ENCODE peak calls at places on chromosomes 11 and 22, in nine cellular contexts. One of them, this sample, is unnamed.

GRCh38 chr11:114525682-114526081 is 34.0 kb downstream of the NXPE1 start:
- DNase-seq in SK-N-SH: no peak
- DNase-seq in HepG2: no peak
- DNase-seq in K562: no peak
- DNase-seq in A549: no peak
- DNase-seq in GM23338: no peak
- DNase-seq in HCT116: no peak
- DNase-seq in GM12878: no peak
- DNase-seq in Panc1: no peak
- DNase-seq in this sample: no peak

GRCh38 chr11:1129143-1129665 is 28.5 kb upstream of the MUC5AC start:
- DNase-seq in GM12878: no peak
- DNase-seq in Panc1: no peak
- DNase-seq in HCT116: no peak
- DNase-seq in GM23338: no peak
- DNase-seq in A549: no peak
- DNase-seq in K562: no peak
- DNase-seq in SK-N-SH: peak; percentile 33
- DNase-seq in HepG2: no peak
- DNase-seq in this sample: no peak

GRCh38 chr11:19359425-19360000 is 118.8 kb upstream of the E2F8 start:
- DNase-seq in HCT116: no peak
- DNase-seq in SK-N-SH: no peak
- DNase-seq in Panc1: no peak
- DNase-seq in K562: no peak
- DNase-seq in GM12878: no peak
- DNase-seq in HepG2: no peak
- DNase-seq in GM23338: no peak
- DNase-seq in A549: no peak
- DNase-seq in this sample: no peak

GRCh38 chr22:17366830-17367229 is 2.4 kb upstream of the CECR2 start:
- DNase-seq in SK-N-SH: peak; percentile 37
- DNase-seq in GM12878: no peak
- DNase-seq in HCT116: peak; percentile 18
- DNase-seq in GM23338: peak; percentile 87
- DNase-seq in A549: peak; percentile 30
- DNase-seq in K562: peak; percentile 63
- DNase-seq in HepG2: no peak
- DNase-seq in Panc1: no peak
- DNase-seq in this sample: no peak

GRCh38 chr11:121538054-121538453 is 85.3 kb upstream of the SORL1-AS1 start:
- DNase-seq in HCT116: no peak
- DNase-seq in A549: no peak
- DNase-seq in K562: no peak
- DNase-seq in SK-N-SH: no peak
- DNase-seq in GM23338: no peak
- DNase-seq in HepG2: no peak
- DNase-seq in GM12878: peak; percentile 59
- DNase-seq in Panc1: no peak
- DNase-seq in this sample: no peak

GRCh38 chr11:102109896-102110760 is at the start of gene YAP1:
- DNase-seq in HepG2: peak; percentile 83
- DNase-seq in SK-N-SH: peak; percentile 72
- DNase-seq in GM23338: peak; percentile 95
- DNase-seq in Panc1: peak; percentile 54
- DNase-seq in K562: peak; percentile 43
- DNase-seq in GM12878: no peak
- DNase-seq in HCT116: peak; percentile 77
- DNase-seq in A549: peak; percentile 25
- DNase-seq in this sample: peak; percentile 57

GRCh38 chr11:62546244-62546936 is at the start of gene AHNAK:
- DNase-seq in Panc1: no peak
- DNase-seq in HCT116: no peak
- DNase-seq in GM12878: no peak
- DNase-seq in GM23338: peak; percentile 76
- DNase-seq in A549: peak; percentile 67
- DNase-seq in K562: peak; percentile 87
- DNase-seq in SK-N-SH: peak; percentile 87
- DNase-seq in HepG2: no peak
- DNase-seq in this sample: peak; percentile 71

GRCh38 chr11:23856654-23857053 is 640.2 kb upstream of the LUZP2 start:
- DNase-seq in HCT116: no peak
- DNase-seq in SK-N-SH: no peak
- DNase-seq in K562: no peak
- DNase-seq in GM12878: no peak
- DNase-seq in GM23338: no peak
- DNase-seq in HepG2: no peak
- DNase-seq in Panc1: no peak
- DNase-seq in A549: no peak
- DNase-seq in this sample: no peak

GRCh38 chr11:30549565-30549964 is 36.6 kb downstream of the MPPED2 start:
- DNase-seq in HCT116: no peak
- DNase-seq in GM23338: no peak
- DNase-seq in A549: no peak
- DNase-seq in GM12878: no peak
- DNase-seq in Panc1: no peak
- DNase-seq in SK-N-SH: no peak
- DNase-seq in K562: no peak
- DNase-seq in HepG2: no peak
- DNase-seq in this sample: no peak

GRCh38 chr22:36816635-36817428 is at the start of gene PVALB:
- DNase-seq in A549: peak; percentile 23
- DNase-seq in GM12878: no peak
- DNase-seq in Panc1: no peak
- DNase-seq in HepG2: no peak
- DNase-seq in GM23338: peak; percentile 62
- DNase-seq in K562: peak; percentile 27
- DNase-seq in SK-N-SH: peak; percentile 91
- DNase-seq in HCT116: no peak
- DNase-seq in this sample: no peak

GRCh38 chr11:2686360-2687222 is 13.2 kb downstream of the KCNQ1OT1 start:
- DNase-seq in GM12878: no peak
- DNase-seq in GM23338: no peak
- DNase-seq in HepG2: no peak
- DNase-seq in A549: no peak
- DNase-seq in SK-N-SH: no peak
- DNase-seq in Panc1: no peak
- DNase-seq in HCT116: no peak
- DNase-seq in K562: no peak
- DNase-seq in this sample: no peak

GRCh38 chr11:126133902-126134301 is 71.2 kb upstream of the CDON start:
- DNase-seq in GM12878: no peak
- DNase-seq in Panc1: no peak
- DNase-seq in HCT116: no peak
- DNase-seq in HepG2: peak; percentile 84
- DNase-seq in A549: no peak
- DNase-seq in GM23338: no peak
- DNase-seq in K562: no peak
- DNase-seq in SK-N-SH: no peak
- DNase-seq in this sample: no peak

GRCh38 chr11:126134461-126135155 is 71.9 kb upstream of the CDON start:
- DNase-seq in A549: no peak
- DNase-seq in GM23338: no peak
- DNase-seq in K562: no peak
- DNase-seq in HepG2: no peak
- DNase-seq in Panc1: no peak
- DNase-seq in GM12878: no peak
- DNase-seq in HCT116: no peak
- DNase-seq in SK-N-SH: no peak
- DNase-seq in this sample: no peak

GRCh38 chr11:126135182-126136176 is 72.8 kb upstream of the CDON start:
- DNase-seq in K562: no peak
- DNase-seq in HepG2: peak; percentile 32
- DNase-seq in HCT116: no peak
- DNase-seq in GM12878: no peak
- DNase-seq in SK-N-SH: no peak
- DNase-seq in Panc1: no peak
- DNase-seq in A549: no peak
- DNase-seq in GM23338: no peak
- DNase-seq in this sample: no peak

GRCh38 chr11:126129681-126130671 is 67.3 kb upstream of the CDON start:
- DNase-seq in GM23338: no peak
- DNase-seq in GM12878: no peak
- DNase-seq in K562: no peak
- DNase-seq in HCT116: no peak
- DNase-seq in Panc1: no peak
- DNase-seq in HepG2: no peak
- DNase-seq in A549: no peak
- DNase-seq in SK-N-SH: no peak
- DNase-seq in this sample: no peak

DNA sequence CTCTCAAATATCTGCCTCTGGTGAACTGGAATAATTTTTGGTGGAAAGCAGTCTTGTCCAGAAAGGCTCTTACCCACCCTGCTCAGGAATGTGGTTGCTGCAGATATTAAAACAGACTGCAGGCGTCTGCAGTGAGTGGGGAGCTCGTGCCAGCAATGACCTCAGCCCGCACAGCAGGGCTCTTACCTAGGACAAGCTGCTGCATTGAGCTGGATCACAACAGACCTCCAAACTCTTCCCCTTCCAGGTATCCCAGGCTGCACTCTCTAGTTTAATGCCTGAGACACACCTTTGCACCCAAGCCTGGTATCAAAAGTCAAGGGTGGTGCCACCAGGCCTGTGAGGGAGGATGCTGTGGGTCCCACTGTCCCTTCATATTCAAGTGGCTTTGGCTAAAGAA is 69.7 kb upstream of the CDON start:
- DNase-seq in A549: no peak
- DNase-seq in HepG2: no peak
- DNase-seq in HCT116: peak; percentile 8
- DNase-seq in Panc1: no peak
- DNase-seq in GM23338: no peak
- DNase-seq in GM12878: no peak
- DNase-seq in SK-N-SH: no peak
- DNase-seq in K562: no peak
- DNase-seq in this sample: no peak
- TF ChIP-seq REST in A549: no peak
- TF ChIP-seq REST in HepG2: no peak
- TF ChIP-seq REST in HCT116: no peak
- TF ChIP-seq REST in Panc1: no peak
- TF ChIP-seq REST in GM23338: no peak
- TF ChIP-seq REST in GM12878: no peak
- TF ChIP-seq REST in SK-N-SH: no peak
- TF ChIP-seq REST in K562: no peak
- TF ChIP-seq REST in this sample: no peak

DNA sequence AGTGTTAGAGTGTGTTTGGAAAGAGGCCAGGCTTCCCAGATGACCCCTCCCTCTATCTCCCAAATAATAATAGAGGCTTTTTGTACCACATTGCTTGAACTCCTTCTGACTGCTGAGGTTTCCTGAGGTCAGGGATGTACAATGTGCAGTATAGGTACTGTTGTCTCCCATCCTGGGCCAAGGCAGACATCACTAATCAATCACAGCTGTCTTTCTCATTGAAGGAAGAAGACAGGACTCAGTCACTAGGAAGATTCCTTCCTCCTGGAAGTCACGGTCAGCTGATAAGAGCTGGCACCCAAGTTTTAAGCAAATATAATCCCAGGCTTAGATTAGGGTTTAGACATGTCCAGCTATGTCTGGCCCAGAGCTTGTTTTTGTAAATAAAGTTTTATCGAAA is 454.9 kb downstream of the MIAT start:
- DNase-seq in A549: no peak
- DNase-seq in HCT116: no peak
- DNase-seq in K562: no peak
- DNase-seq in GM12878: no peak
- DNase-seq in HepG2: peak; percentile 18
- DNase-seq in GM23338: no peak
- DNase-seq in Panc1: no peak
- DNase-seq in SK-N-SH: no peak
- DNase-seq in this sample: no peak
- TF ChIP-seq REST in A549: no peak
- TF ChIP-seq REST in HCT116: no peak
- TF ChIP-seq REST in K562: no peak
- TF ChIP-seq REST in GM12878: no peak
- TF ChIP-seq REST in HepG2: no peak
- TF ChIP-seq REST in GM23338: no peak
- TF ChIP-seq REST in Panc1: no peak
- TF ChIP-seq REST in SK-N-SH: no peak
- TF ChIP-seq REST in this sample: no peak

DNA sequence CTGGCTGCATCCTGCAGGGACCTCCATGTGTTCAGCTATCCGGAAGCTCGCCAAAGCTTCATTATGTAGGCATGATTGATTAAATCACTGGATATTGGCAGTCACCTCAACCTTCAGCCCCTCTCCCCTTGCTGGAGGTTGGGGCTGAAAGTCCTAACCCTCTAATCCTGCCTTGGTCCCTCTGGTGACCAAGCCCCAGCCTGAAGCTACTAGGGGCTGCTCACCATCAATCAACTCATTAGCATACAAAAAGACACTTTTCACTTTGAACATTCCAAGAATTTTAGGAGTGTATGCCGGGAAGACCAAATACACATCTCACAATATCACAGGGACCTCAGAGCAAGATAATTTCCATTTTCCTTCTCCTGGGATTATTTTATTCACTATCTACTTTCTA is 38.8 kb upstream of the TPBGL start:
- DNase-seq in HCT116: no peak
- DNase-seq in Panc1: no peak
- DNase-seq in HepG2: no peak
- DNase-seq in A549: no peak
- DNase-seq in K562: no peak
- DNase-seq in GM12878: no peak
- DNase-seq in SK-N-SH: no peak
- DNase-seq in GM23338: peak; percentile 38
- DNase-seq in this sample: no peak
- TF ChIP-seq REST in HCT116: no peak
- TF ChIP-seq REST in Panc1: no peak
- TF ChIP-seq REST in HepG2: no peak
- TF ChIP-seq REST in A549: no peak
- TF ChIP-seq REST in K562: no peak
- TF ChIP-seq REST in GM12878: no peak
- TF ChIP-seq REST in SK-N-SH: no peak
- TF ChIP-seq REST in GM23338: no peak
- TF ChIP-seq REST in this sample: no peak

GRCh38 chr11:71472357-71472885 is 19.4 kb downstream of the NADSYN1 start:
- DNase-seq in GM23338: no peak
- DNase-seq in Panc1: no peak
- DNase-seq in HepG2: no peak
- DNase-seq in A549: no peak
- DNase-seq in HCT116: no peak
- DNase-seq in GM12878: no peak
- DNase-seq in SK-N-SH: no peak
- DNase-seq in K562: no peak
- DNase-seq in this sample: peak; percentile 27

GRCh38 chr11:71473793-71474080 is 20.7 kb downstream of the NADSYN1 start:
- DNase-seq in GM12878: no peak
- DNase-seq in K562: no peak
- DNase-seq in HCT116: no peak
- DNase-seq in SK-N-SH: no peak
- DNase-seq in GM23338: no peak
- DNase-seq in HepG2: no peak
- DNase-seq in A549: no peak
- DNase-seq in Panc1: no peak
- DNase-seq in this sample: no peak

GRCh38 chr11:71474771-71475483 is 21.9 kb downstream of the NADSYN1 start:
- DNase-seq in K562: no peak
- DNase-seq in SK-N-SH: no peak
- DNase-seq in HepG2: no peak
- DNase-seq in HCT116: no peak
- DNase-seq in GM12878: no peak
- DNase-seq in Panc1: no peak
- DNase-seq in GM23338: no peak
- DNase-seq in A549: no peak
- DNase-seq in this sample: no peak

GRCh38 chr11:71474141-71474770 is 21.3 kb downstream of the NADSYN1 start:
- DNase-seq in A549: no peak
- DNase-seq in GM12878: no peak
- DNase-seq in Panc1: no peak
- DNase-seq in HCT116: no peak
- DNase-seq in HepG2: no peak
- DNase-seq in SK-N-SH: no peak
- DNase-seq in GM23338: no peak
- DNase-seq in K562: no peak
- DNase-seq in this sample: no peak

GRCh38 chr11:71472941-71473792 is 20.2 kb downstream of the NADSYN1 start:
- DNase-seq in HepG2: no peak
- DNase-seq in A549: no peak
- DNase-seq in K562: no peak
- DNase-seq in Panc1: no peak
- DNase-seq in GM12878: no peak
- DNase-seq in HCT116: no peak
- DNase-seq in GM23338: no peak
- DNase-seq in SK-N-SH: no peak
- DNase-seq in this sample: no peak
- TF ChIP-seq REST in HepG2: no peak
- TF ChIP-seq REST in A549: no peak
- TF ChIP-seq REST in K562: no peak
- TF ChIP-seq REST in Panc1: no peak
- TF ChIP-seq REST in GM12878: no peak
- TF ChIP-seq REST in HCT116: no peak
- TF ChIP-seq REST in GM23338: no peak
- TF ChIP-seq REST in SK-N-SH: no peak
- TF ChIP-seq REST in this sample: no peak

This sample was measured in HL-60.